ENCODE peak calls at places on chromosomes 2 and 18, in five cellular contexts. C is ovary, V is K562, U is A549, M is transverse colon. H is an unnamed sample.

GRCh38 chr2:238967031-238967977 is 119.4 kb downstream of the TWIST2 start:
- DNase-seq in U (no peak), M (no peak), V (peak), C (peak), H (no peak)

GRCh38 chr2:51711761-51712160 is 679.8 kb upstream of the NRXN1 start:
- DNase-seq in V (no peak), U (no peak), M (no peak), C (no peak), H (no peak)

GRCh38 chr2:217142649-217143266 is 282.9 kb upstream of the TNP1 start:
- DNase-seq in V (no peak), C (no peak), M (peak), U (peak), H (no peak)

GRCh38 chr2:167890739-167891138 is 356.7 kb downstream of the STK39 start:
- DNase-seq in V (no peak), U (no peak), M (no peak), C (no peak), H (no peak)

GRCh38 chr2:147086715-147087114 is 758.1 kb upstream of the ACVR2A start:
- DNase-seq in U (no peak), V (no peak), M (no peak), C (no peak), H (no peak)

GRCh38 chr2:218022851-218023530 is 20.2 kb upstream of the TNS1 start:
- DNase-seq in M (no peak), V (no peak), U (no peak), C (peak), H (peak)

GRCh38 chr2:143939976-143940375 is 579.9 kb downstream of the ZEB2 start:
- DNase-seq in M (no peak), U (no peak), C (peak), V (no peak), H (no peak)

GRCh38 chr18:76081536-76081935 is 413.5 kb downstream of the ZNF516 start:
- DNase-seq in V (no peak), M (no peak), C (no peak), U (no peak), H (no peak)

GRCh38 chr2:174544156-174544555 is 53.4 kb downstream of the WIPF1 start:
- DNase-seq in U (no peak), V (no peak), M (no peak), C (no peak), H (no peak)

GRCh38 chr18:40413160-40413559 is 1541.9 kb upstream of the PIK3C3 start:
- DNase-seq in M (peak), V (no peak), U (peak), C (no peak), H (no peak)

GRCh38 chr2:239092571-239093294 is 244.8 kb downstream of the TWIST2 start:
- DNase-seq in C (no peak), V (no peak), U (no peak), M (no peak), H (no peak)

GRCh38 chr2:181678033-181678586 is 2.2 kb downstream of the NEUROD1 start:
- DNase-seq in M (peak), C (no peak), U (peak), V (peak), H (peak)

GRCh38 chr2:10467401-10467800 is 19.3 kb upstream of the ODC1 start:
- DNase-seq in C (no peak), U (no peak), M (no peak), V (no peak), H (no peak)

GRCh38 chr2:30293303-30293912 is 62.1 kb downstream of the LBH start:
- DNase-seq in M (no peak), C (no peak), U (peak), V (no peak), H (no peak)

GRCh38 chr2:237752761-237753165 is 45.8 kb upstream of the RBM44 start:
- DNase-seq in V (no peak), C (no peak), M (no peak), U (no peak), H (no peak)

GRCh38 chr2:203804070-203804469 is 63.5 kb upstream of the CTLA4 start:
- DNase-seq in C (no peak), U (no peak), V (no peak), M (no peak), H (no peak)

GRCh38 chr18:76376668-76377358 is 118.2 kb downstream of the ZNF516 start:
- DNase-seq in U (no peak), M (no peak), V (peak), C (no peak), H (no peak)

GRCh38 chr2:234747833-234748559 is 203.8 kb upstream of the SH3BP4 start:
- DNase-seq in V (no peak), U (no peak), C (no peak), M (no peak), H (no peak)

GRCh38 chr2:29261003-29261402 is 145.8 kb downstream of the CLIP4 start:
- DNase-seq in M (no peak), U (no peak), V (no peak), C (no peak), H (no peak)

GRCh38 chr2:156350374-156351142 is 18.0 kb upstream of the NR4A2 start:
- DNase-seq in V (no peak), U (no peak), C (no peak), M (no peak), H (no peak)

GRCh38 chr2:83894976-83895375 is 564.1 kb downstream of the SUCLG1 start:
- DNase-seq in V (no peak), C (no peak), U (no peak), M (no peak), H (no peak)

GRCh38 chr2:227194219-227194618 is 29.8 kb downstream of the COL4A3 start:
- DNase-seq in C (no peak), U (no peak), M (no peak), V (no peak), H (no peak)

GRCh38 chr2:169664978-169665930 is 29.0 kb downstream of the CFAP210 start:
- DNase-seq in C (no peak), M (no peak), V (peak), U (no peak), H (no peak)

GRCh38 chr2:236663671-236664101 is 94.1 kb downstream of the ACKR3 start:
- DNase-seq in M (no peak), U (no peak), C (no peak), V (no peak), H (peak)

GRCh38 chr18:72155327-72155726 is 388.8 kb downstream of the CBLN2 start:
- DNase-seq in M (no peak), C (no peak), U (no peak), V (no peak), H (no peak)

GRCh38 chr2:100987536-100987935 is 14.6 kb upstream of the RPL31 start:
- DNase-seq in C (no peak), V (no peak), U (no peak), M (no peak), H (no peak)

GRCh38 chr2:164898475-164898874 is 56.9 kb downstream of the SLC38A11 start:
- DNase-seq in C (no peak), V (no peak), U (peak), M (no peak), H (no peak)
- H3K4me3 ChIP-seq in C (no peak), V (no peak), U (no peak), M (no peak), H (no peak)

GRCh38 chr2:9288681-9289338 is 82.2 kb downstream of the ASAP2 start:
- DNase-seq in U (no peak), V (no peak), C (no peak), M (no peak), H (no peak)

GRCh38 chr2:9288233-9288632 is 81.6 kb downstream of the ASAP2 start:
- DNase-seq in M (no peak), C (no peak), V (no peak), U (peak), H (no peak)

GRCh38 chr2:9285921-9286320 is 79.3 kb downstream of the ASAP2 start:
- DNase-seq in V (no peak), U (no peak), M (no peak), C (no peak), H (no peak)

GRCh38 chr2:9286553-9287399 is 80.2 kb downstream of the ASAP2 start:
- DNase-seq in V (no peak), U (no peak), C (no peak), M (no peak), H (no peak)

GRCh38 chr2:9287400-9288059 is 80.9 kb downstream of the ASAP2 start:
- DNase-seq in U (peak), M (no peak), C (no peak), V (no peak), H (no peak)
- TF ChIP-seq EP300 in U (peak), M (no peak), C (no peak), V (no peak), H (no peak)

GRCh38 chr2:240589850-240590525 is 3.5 kb downstream of the CAPN10 start:
- DNase-seq in U (no peak), V (no peak), M (no peak), C (no peak), H (no peak)

GRCh38 chr2:240589381-240589780 is 2.8 kb downstream of the CAPN10 start:
- DNase-seq in C (no peak), V (no peak), U (no peak), M (no peak), H (no peak)

GRCh38 chr2:240588006-240588655 is 1.6 kb downstream of the CAPN10 start:
- DNase-seq in U (no peak), V (no peak), M (no peak), C (no peak), H (no peak)

GRCh38 chr2:240586919-240587800 is 626 bp downstream of the CAPN10 start:
- DNase-seq in M (peak), V (peak), C (no peak), U (no peak), H (no peak)

GRCh38 chr2:240588669-240589068 is 2.1 kb downstream of the CAPN10 start:
- DNase-seq in C (no peak), V (no peak), U (no peak), M (no peak), H (no peak)
- H3K4me3 ChIP-seq in C (no peak), V (no peak), U (no peak), M (no peak), H (no peak)

GRCh38 chr2:41924024-41924423 is 123.8 kb upstream of the PKDCC start:
- DNase-seq in M (no peak), C (no peak), V (no peak), U (no peak), H (no peak)
- TF ChIP-seq EP300 in M (no peak), C (no peak), V (no peak), U (no peak), H (no peak)

DNA sequence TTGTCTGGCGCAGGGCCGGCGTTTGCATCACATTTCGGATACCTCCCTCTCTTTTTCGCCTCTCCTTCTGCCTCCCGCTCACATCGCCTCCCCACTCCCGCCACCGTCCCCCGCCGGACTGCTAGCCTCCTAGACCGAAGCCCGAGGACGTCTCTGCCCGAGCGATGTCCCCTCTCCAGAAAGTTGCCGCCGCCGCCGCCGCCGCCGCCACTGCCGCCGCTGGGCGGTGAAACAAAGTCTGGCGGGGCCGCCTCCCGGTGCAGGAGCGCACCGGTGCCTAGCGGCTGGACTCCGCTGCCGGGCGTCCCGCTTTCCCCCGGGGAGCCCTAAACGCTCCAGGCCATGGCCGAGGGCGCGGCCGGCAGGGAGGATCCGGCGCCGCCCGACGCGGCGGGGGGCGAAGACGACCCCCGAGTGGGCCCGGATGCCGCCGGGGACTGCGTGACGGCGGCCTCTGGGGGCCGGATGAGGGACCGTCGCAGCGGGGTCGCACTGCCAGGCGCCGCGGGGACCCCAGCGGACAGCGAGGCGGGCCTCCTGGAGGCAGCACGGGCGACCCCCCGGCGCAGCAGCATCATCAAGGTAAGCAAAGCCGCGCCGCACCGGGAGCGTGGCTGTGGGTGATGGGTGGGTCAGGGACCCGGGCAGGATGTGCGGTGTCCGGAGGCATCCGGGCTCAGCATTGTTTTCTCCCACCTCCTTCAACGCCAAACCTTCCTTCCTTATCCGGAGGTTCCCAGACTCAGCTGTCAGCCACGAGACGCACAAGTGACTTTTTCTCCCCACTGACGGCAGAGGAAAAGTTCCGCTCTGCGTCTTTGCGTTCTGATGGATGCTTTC is 585 bp downstream of the PLCL1 start:
- DNase-seq in M (no peak), C (peak), V (peak), U (no peak), H (no peak)
- H3K4me3 ChIP-seq in M (peak), C (peak), V (peak), U (peak), H (peak)

GRCh38 chr2:47558116-47559078 is 155.4 kb downstream of the MSH2 start:
- DNase-seq in M (no peak), U (no peak), C (peak), V (no peak), H (no peak)
- TF ChIP-seq EP300 in M (no peak), U (no peak), C (no peak), V (no peak), H (no peak)

GRCh38 chr18:27583021-27583420 is 397.9 kb upstream of the CHST9 start:
- DNase-seq in V (no peak), U (no peak), M (no peak), C (no peak), H (no peak)
- H3K4me3 ChIP-seq in V (no peak), U (no peak), M (no peak), C (no peak), H (no peak)

GRCh38 chr2:160214461-160215055 is 14.5 kb upstream of the ITGB6 start:
- DNase-seq in V (no peak), C (peak), U (peak), M (no peak), H (no peak)
- TF ChIP-seq EP300 in V (no peak), C (no peak), U (no peak), M (no peak), H (no peak)

H was measured in tibial nerve.